ENCODE peak calls at places on chromosomes 11 and 22, in five cellular contexts. J is transverse colon, M is ovary, R is A549, L is endothelial cell of umbilical vein. E is an unnamed sample.

GRCh38 chr11:106333678-106334077 is 256.2 kb downstream of the AASDHPPT start:
- DNase-seq in M (no peak), J (no peak), L (no peak), R (no peak), E (no peak)

GRCh38 chr11:8365542-8365941 is 101.9 kb upstream of the LMO1 start:
- DNase-seq in R (no peak), L (no peak), M (no peak), J (no peak), E (no peak)

GRCh38 chr11:28981331-28981865 is 873.2 kb downstream of the METTL15 start:
- DNase-seq in J (no peak), R (no peak), L (peak), M (no peak), E (no peak)

GRCh38 chr22:22465782-22466181 is 42.8 kb downstream of the ZNF280B start:
- DNase-seq in M (no peak), L (no peak), R (no peak), J (no peak), E (no peak)

GRCh38 chr11:134276396-134277175 is 407 bp downstream of the GLB1L3 start:
- DNase-seq in J (no peak), L (no peak), R (no peak), M (no peak), E (no peak)

GRCh38 chr22:47872761-47873535 is 1110.5 kb downstream of the TBC1D22A start:
- DNase-seq in J (no peak), R (no peak), L (no peak), M (no peak), E (no peak)

GRCh38 chr11:19890308-19890707 is 177.7 kb downstream of the NAV2 start:
- DNase-seq in M (no peak), J (no peak), L (peak), R (peak), E (no peak)

GRCh38 chr11:117490019-117490679 is 162.5 kb downstream of the CEP164 start:
- DNase-seq in M (no peak), R (no peak), L (no peak), J (no peak), E (no peak)

GRCh38 chr11:119726150-119726553 is 2.8 kb downstream of the NECTIN1 start:
- DNase-seq in J (no peak), L (no peak), R (no peak), M (no peak), E (no peak)

GRCh38 chr11:74171630-74172465 is 759 bp downstream of the PPME1 start:
- DNase-seq in J (no peak), R (no peak), M (no peak), L (peak), E (no peak)

GRCh38 chr11:72735495-72736027 is 16.6 kb downstream of the ARAP1 start:
- DNase-seq in M (no peak), R (peak), L (peak), J (no peak), E (no peak)

GRCh38 chr11:72773696-72774095 is 20.2 kb downstream of the STARD10 start:
- DNase-seq in L (no peak), J (peak), R (no peak), M (no peak), E (no peak)

GRCh38 chr11:128733440-128734115 is 39.7 kb downstream of the FLI1 start:
- DNase-seq in L (peak), M (no peak), R (no peak), J (peak), E (no peak)

GRCh38 chr11:134478611-134479010 is 66.6 kb upstream of the B3GAT1 start:
- DNase-seq in J (no peak), M (no peak), R (no peak), L (no peak), E (no peak)

GRCh38 chr22:45475876-45476514 is 26.7 kb upstream of the FBLN1 start:
- DNase-seq in M (peak), J (no peak), R (no peak), L (no peak), E (peak)

GRCh38 chr11:112173152-112173551 is 2.2 kb upstream of the BCO2 start:
- DNase-seq in M (no peak), L (no peak), R (no peak), J (no peak), E (peak)

GRCh38 chr11:125170406-125171031 is 6.0 kb downstream of the PKNOX2 start:
- DNase-seq in R (no peak), M (peak), L (peak), J (no peak), E (no peak)

GRCh38 chr11:118744001-118744400 is 47.0 kb downstream of the DDX6 start:
- DNase-seq in R (no peak), L (no peak), J (no peak), M (no peak), E (no peak)

GRCh38 chr11:43376594-43376993 is 17.9 kb downstream of the TTC17 start:
- DNase-seq in M (no peak), L (peak), J (no peak), R (peak), E (no peak)

GRCh38 chr22:48918585-48919186 is 909.0 kb downstream of the BRD1 start:
- DNase-seq in R (no peak), J (no peak), M (peak), L (no peak), E (no peak)

GRCh38 chr11:99154277-99154676 is 133.5 kb downstream of the CNTN5 start:
- DNase-seq in M (no peak), L (no peak), J (no peak), R (no peak), E (no peak)

GRCh38 chr11:96704847-96705246 is 315.0 kb downstream of the JRKL start:
- DNase-seq in M (no peak), R (no peak), J (no peak), L (peak), E (no peak)

GRCh38 chr11:62905927-62906531 is 15.1 kb downstream of the CHRM1 start:
- DNase-seq in R (peak), J (peak), L (peak), M (peak), E (peak)

GRCh38 chr22:37421468-37421877 is 5.8 kb downstream of the ELFN2 start:
- DNase-seq in R (no peak), L (no peak), M (no peak), J (no peak), E (no peak)

GRCh38 chr11:2594267-2594666 is 105.5 kb downstream of the KCNQ1OT1 start:
- DNase-seq in J (no peak), M (no peak), L (no peak), R (no peak), E (no peak)

GRCh38 chr11:125069796-125070195 is 6.7 kb downstream of the SLC37A2 start:
- DNase-seq in M (no peak), R (no peak), J (no peak), L (no peak), E (no peak)

GRCh38 chr11:117478926-117479325 is 151.3 kb downstream of the CEP164 start:
- DNase-seq in L (no peak), M (no peak), R (no peak), J (no peak), E (no peak)

GRCh38 chr11:91639359-91639758 is 585.3 kb upstream of the FAT3 start:
- DNase-seq in L (no peak), R (no peak), M (no peak), J (no peak), E (no peak)

GRCh38 chr11:36273110-36273509 is 16.1 kb downstream of the COMMD9 start:
- DNase-seq in M (no peak), R (no peak), J (no peak), L (no peak), E (no peak)

GRCh38 chr11:11401960-11402359 is 48.9 kb upstream of the CSNK2A3 start:
- DNase-seq in M (no peak), R (no peak), J (no peak), L (no peak), E (no peak)

DNA sequence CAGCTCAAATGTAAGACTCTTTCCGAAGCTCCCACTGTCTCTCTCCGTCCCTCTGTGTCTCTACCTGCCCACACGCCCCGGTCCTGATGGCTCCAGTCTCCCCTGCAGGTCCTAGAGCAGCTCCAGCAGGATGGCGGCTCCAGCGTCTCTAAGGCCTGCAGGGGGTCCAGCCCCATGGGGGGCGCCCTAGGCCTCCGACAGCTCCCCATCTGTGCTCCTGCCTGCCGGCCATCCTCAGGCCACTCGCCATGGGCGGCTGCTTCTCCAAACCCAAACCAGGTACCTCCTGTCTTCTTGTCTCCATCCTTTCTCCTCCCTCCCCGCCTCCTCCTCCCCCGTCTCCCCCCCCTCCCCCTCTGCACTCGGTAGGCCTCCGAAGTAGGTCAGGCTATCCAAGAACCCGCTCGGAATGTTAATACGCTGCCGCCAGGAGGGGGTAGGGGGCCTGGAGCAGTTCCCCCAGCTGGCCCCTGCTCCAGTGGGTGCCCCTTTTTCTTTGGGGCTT is 694 bp downstream of the AIFM3 start:
- DNase-seq in J (no peak), R (no peak), L (no peak), M (no peak), E (no peak)
- H3K4me3 ChIP-seq in J (no peak), R (no peak), L (no peak), M (no peak), E (no peak)

GRCh38 chr11:67583319-67584204 is at the start of gene GSTP1:
- DNase-seq in M (peak), L (peak), J (peak), R (peak), E (peak)
- TF ChIP-seq POLR2A in M (peak), L (peak), J (peak), R (peak), E (peak)

DNA sequence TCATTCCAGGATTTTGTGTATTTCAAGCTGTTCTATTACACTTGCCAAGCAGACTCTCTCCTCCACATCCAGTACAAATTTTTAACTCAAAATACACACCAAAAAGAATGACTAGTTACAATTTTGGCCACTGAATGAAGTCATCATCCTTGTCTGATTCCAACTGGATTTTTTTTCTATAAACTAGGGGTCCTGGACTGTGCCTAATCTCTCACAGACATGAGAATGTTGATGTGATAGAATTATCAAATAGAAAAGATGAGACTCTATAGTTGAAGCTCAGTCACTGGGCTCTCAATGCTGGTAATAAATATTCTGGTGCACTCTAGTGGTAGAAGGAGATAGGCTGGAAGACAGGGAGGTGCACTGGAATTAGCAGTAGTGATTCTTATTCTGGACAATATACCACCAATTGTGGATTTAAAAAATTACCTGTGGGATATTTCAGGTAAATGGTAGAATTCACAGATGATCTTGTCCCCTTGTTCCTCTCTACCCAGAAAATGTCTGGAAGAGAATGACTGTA is 85.7 kb downstream of the FANCF start:
- DNase-seq in J (no peak), M (no peak), R (no peak), L (peak), E (no peak)
- TF ChIP-seq CTCF in J (no peak), M (no peak), R (peak), L (peak), E (peak)

GRCh38 chr11:18768472-18768901 is 23.1 kb downstream of the PTPN5 start:
- DNase-seq in R (no peak), M (no peak), L (no peak), J (no peak), E (peak)

GRCh38 chr11:18771266-18772035 is 20.1 kb downstream of the PTPN5 start:
- DNase-seq in M (no peak), L (no peak), J (no peak), R (no peak), E (no peak)

GRCh38 chr11:18770479-18771125 is 21.0 kb downstream of the PTPN5 start:
- DNase-seq in L (no peak), J (no peak), M (no peak), R (no peak), E (no peak)

GRCh38 chr11:18772211-18772610 is 19.4 kb downstream of the PTPN5 start:
- DNase-seq in M (no peak), J (no peak), L (no peak), R (no peak), E (no peak)

GRCh38 chr11:18769802-18770456 is 21.7 kb downstream of the PTPN5 start:
- DNase-seq in L (no peak), J (peak), R (no peak), M (no peak), E (no peak)
- H3K4me3 ChIP-seq in L (no peak), J (no peak), R (no peak), M (no peak), E (no peak)

DNA sequence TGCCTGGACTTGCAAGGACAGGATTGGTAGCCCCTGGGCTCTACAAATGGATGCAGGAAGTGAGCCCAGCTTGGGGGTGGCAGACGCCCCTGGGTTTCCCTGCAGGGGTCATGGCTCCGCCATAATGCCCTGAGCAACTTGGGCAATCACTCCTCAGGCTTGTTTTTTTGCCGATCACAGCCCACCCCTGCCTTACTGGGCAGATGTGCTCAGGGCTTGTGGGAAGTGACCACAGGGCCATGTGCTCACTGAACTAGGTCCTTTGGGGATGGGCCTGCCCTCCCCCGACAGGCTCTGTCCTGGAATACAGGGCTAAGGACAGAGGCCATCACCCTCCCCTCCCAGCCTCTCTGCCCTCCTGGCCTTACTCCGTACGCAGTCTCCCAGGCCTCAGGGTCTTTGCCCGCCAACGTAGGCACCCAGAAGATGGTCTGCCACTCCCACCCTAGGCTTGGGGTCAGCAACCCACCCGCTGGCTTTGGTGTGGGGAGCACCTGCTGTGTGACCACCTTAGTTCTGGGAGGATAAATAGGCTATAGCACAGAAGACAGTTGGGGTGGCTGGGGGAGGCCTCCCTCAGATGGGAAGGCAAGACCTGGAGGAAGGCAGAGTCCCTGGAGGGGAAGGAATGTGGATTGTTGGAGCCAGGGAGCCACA is 3.8 kb downstream of the RPLP2 start:
- DNase-seq in R (no peak), J (no peak), L (no peak), M (no peak), E (no peak)
- TF ChIP-seq POLR2A in R (no peak), J (no peak), L (no peak), M (no peak), E (no peak)

DNA sequence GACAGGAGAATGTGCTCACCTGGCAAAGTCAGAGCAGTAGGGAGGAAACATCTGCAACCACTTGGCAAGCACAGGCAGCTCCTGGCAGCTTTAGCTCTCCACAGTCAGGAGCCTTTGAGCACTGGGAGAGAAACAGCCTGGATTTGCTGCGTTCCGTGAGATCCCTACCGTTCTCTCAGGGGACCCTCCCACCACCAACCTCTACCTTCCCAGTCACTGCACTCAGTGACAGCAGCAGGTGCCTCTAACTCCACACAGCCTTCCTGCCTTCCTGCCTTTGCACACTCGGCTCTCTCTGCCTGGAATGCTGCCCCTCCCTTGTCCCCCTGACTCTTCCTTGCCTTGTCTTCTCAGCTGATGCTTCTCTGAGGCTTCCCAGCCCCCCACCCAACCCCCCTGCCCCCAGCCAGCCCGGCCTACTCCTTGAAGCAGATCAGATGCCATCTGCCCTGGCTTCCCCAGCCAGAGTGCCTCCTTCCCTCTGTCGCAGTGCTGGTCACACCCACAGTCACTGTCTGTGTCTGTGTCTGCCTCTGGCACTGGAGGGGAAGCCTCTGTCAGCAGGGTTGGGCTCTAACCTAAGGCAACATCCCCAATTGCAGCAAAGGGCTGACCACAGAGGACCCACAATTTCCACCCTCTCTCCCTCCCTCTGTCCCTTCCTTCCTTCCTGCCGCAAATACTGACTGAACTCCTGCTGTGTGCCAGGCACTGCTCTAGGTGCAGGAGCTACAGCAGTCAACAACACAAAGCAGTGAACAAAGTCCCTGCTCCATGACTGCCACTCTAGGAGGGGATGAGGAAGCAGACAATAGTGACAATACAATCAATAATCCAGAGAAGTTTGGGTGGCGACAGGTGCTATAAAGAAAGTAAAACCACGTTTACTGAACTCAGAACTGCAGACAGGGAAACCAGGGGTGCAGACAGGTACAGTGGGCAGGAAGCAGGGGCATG is 14.8 kb upstream of the TSKU start:
- DNase-seq in L (peak), M (peak), R (no peak), J (peak), E (peak)
- TF ChIP-seq CTCF in L (no peak), M (no peak), R (no peak), J (no peak), E (no peak)

E was measured in gastrocnemius medialis.